ENCODE peak calls at places on chromosomes 12 and 14, in six cellular contexts. A is ovary, S is A549, O is upper lobe of left lung, F is suprapubic skin, V is stomach. D is an unnamed sample.

GRCh38 chr14:99573000-99573330 is 31.0 kb downstream of the CCDC85C start:
- DNase-seq in A (no peak), O (peak; percentile 58), S (no peak), F (no peak), V (no peak), D (no peak)

GRCh38 chr12:94078736-94079509 is 69.5 kb upstream of the PLXNC1 start:
- DNase-seq in V (no peak), A (no peak), F (no peak), O (no peak), S (no peak), D (no peak)

GRCh38 chr14:90288646-90289355 is 32.4 kb downstream of the PSMC1 start:
- DNase-seq in A (no peak), F (no peak), V (no peak), O (no peak), S (no peak), D (no peak)

GRCh38 chr12:131408036-131408365 is 302.9 kb upstream of the SFSWAP start:
- DNase-seq in S (no peak), V (no peak), O (no peak), A (no peak), F (no peak), D (no peak)

GRCh38 chr14:29584992-29585391 is 342.7 kb downstream of the PRKD1 start:
- DNase-seq in V (no peak), A (peak; percentile 42), O (no peak), F (no peak), S (no peak), D (no peak)

GRCh38 chr12:12209043-12209442 is 57.8 kb downstream of the LRP6 start:
- DNase-seq in S (no peak), A (no peak), V (no peak), F (no peak), O (no peak), D (no peak)

GRCh38 chr14:98928418-98928817 is 343.6 kb downstream of the BCL11B start:
- DNase-seq in S (no peak), V (no peak), O (no peak), A (no peak), F (peak; percentile 56), D (no peak)

GRCh38 chr14:55599250-55599879 is 19.4 kb downstream of the KTN1 start:
- DNase-seq in O (peak; percentile 32), F (no peak), V (peak; percentile 54), A (peak; percentile 28), S (no peak), D (no peak)

GRCh38 chr14:93716002-93716401 is 72.3 kb downstream of the PRIMA1 start:
- DNase-seq in S (no peak), V (no peak), F (no peak), O (no peak), A (no peak), D (peak; percentile 90)

GRCh38 chr14:21634840-21635239 is at the start of gene OR10G2:
- DNase-seq in F (no peak), A (no peak), O (no peak), S (no peak), V (no peak), D (no peak)

GRCh38 chr14:50085570-50086315 is 30.6 kb downstream of the VCPKMT start:
- DNase-seq in O (no peak), A (no peak), F (no peak), V (no peak), S (no peak), D (no peak)

GRCh38 chr12:9760699-9761406 is at the start of gene CD69:
- DNase-seq in A (no peak), F (no peak), O (no peak), V (peak; percentile 45), S (no peak), D (no peak)

GRCh38 chr14:30873308-30874119 is 845 bp upstream of the COCH start:
- DNase-seq in A (no peak), O (no peak), F (no peak), S (no peak), V (no peak), D (no peak)

GRCh38 chr12:96193725-96194571 is at the start of gene ELK3:
- DNase-seq in O (peak; percentile 93), S (peak; percentile 56), A (peak; percentile 62), F (no peak), V (peak; percentile 73), D (no peak)

GRCh38 chr12:56629459-56630179 is 507 bp downstream of the BAZ2A start:
- DNase-seq in O (peak; percentile 72), A (peak; percentile 53), V (no peak), S (peak; percentile 43), F (no peak), D (no peak)

GRCh38 chr12:7444076-7444475 is at the start of gene CD163L1:
- DNase-seq in V (no peak), A (no peak), F (no peak), S (no peak), O (no peak), D (no peak)

GRCh38 chr12:7439579-7440505 is 4.1 kb downstream of the CD163L1 start:
- DNase-seq in A (no peak), O (peak; percentile 88), F (no peak), S (peak; percentile 53), V (no peak), D (no peak)

GRCh38 chr12:7444537-7444936 is 584 bp upstream of the CD163L1 start:
- DNase-seq in V (no peak), O (no peak), F (no peak), S (no peak), A (no peak), D (no peak)

GRCh38 chr12:7441216-7441615 is 2.7 kb downstream of the CD163L1 start:
- DNase-seq in S (no peak), V (no peak), O (no peak), F (no peak), A (no peak), D (no peak)
- TF ChIP-seq CTCF in S (no peak), V (no peak), O (no peak), F (no peak), A (no peak), D (no peak)

DNA sequence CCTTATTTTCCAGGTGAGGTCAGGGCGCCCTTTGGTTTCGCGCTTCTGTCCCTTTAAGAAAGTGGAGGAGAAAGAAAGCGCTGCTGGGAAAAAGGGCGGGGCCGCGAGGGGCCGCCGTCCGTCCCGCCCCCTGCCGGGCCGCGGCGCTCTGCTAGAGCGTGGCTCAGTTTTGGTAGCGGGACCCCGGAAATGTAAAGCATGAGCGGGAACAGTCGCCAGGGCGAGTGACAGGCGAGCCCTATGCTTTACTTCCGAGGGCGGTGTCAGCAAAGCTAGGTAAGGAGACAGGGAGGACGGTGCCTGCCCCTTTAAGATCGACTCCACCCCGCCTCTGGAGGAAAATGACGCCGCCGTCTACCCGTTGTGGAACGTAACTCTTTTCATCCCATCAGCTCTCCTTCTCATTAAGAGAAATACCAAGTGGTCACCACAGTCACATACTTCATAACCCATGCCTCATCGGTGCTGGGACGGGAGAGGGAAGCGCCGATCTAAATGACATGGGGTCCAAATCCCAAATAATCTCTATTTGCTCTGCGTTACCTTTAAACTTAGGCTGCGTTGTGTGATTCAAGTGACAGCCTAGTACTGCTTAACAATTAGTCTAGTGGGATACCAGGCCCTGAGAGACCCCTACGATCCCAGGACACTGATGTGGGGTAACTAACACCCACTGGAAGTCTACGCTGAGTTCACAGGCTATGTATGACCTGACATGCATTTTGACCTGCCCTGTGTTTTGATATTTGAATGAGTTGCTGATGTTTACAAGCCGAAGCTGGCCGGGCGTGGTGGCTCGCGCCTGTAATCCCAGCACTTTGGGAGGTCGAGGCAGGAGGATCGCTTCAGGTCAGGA is at the start of gene ETFBKMT:
- DNase-seq in O (peak; percentile 96), A (peak; percentile 79), V (peak; percentile 91), S (peak; percentile 85), F (peak; percentile 92), D (peak; percentile 97)
- TF ChIP-seq EP300 in O (no peak), A (no peak), V (no peak), S (no peak), F (no peak), D (no peak)

GRCh38 chr14:84670801-84671200 is 859.1 kb upstream of the FLRT2 start:
- DNase-seq in A (no peak), V (no peak), F (no peak), O (no peak), S (no peak), D (no peak)
- TF ChIP-seq CTCF in A (no peak), V (no peak), F (no peak), O (no peak), S (no peak), D (no peak)

DNA sequence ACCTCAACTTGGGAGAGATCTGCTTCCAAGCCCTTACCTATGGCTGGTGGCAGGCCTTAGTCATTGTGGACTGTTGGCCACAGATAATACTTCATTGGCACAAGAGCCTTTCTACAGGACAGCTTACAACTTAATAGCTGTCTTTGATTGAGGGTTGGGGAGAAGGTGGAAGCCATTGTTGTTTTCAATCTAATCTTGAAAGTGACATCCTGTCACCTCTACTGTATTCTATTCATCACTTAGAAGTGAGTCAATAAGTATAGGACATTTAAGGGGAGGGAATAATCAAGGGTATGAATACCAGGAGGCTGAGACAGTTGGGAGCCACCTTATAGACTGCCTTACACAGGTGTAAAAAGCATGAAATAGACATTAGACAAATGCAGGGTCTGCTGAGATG is 906.3 kb downstream of the NRXN3 start:
- DNase-seq in F (no peak), S (no peak), A (no peak), V (no peak), O (no peak), D (no peak)
- TF ChIP-seq EP300 in F (no peak), S (no peak), A (no peak), V (no peak), O (no peak), D (no peak)

GRCh38 chr12:44873898-44874297 is 2.2 kb downstream of the NELL2 start:
- DNase-seq in V (no peak), F (no peak), S (no peak), A (no peak), O (no peak), D (no peak)
- TF ChIP-seq CTCF in V (no peak), F (no peak), S (no peak), A (no peak), O (no peak), D (no peak)

DNA sequence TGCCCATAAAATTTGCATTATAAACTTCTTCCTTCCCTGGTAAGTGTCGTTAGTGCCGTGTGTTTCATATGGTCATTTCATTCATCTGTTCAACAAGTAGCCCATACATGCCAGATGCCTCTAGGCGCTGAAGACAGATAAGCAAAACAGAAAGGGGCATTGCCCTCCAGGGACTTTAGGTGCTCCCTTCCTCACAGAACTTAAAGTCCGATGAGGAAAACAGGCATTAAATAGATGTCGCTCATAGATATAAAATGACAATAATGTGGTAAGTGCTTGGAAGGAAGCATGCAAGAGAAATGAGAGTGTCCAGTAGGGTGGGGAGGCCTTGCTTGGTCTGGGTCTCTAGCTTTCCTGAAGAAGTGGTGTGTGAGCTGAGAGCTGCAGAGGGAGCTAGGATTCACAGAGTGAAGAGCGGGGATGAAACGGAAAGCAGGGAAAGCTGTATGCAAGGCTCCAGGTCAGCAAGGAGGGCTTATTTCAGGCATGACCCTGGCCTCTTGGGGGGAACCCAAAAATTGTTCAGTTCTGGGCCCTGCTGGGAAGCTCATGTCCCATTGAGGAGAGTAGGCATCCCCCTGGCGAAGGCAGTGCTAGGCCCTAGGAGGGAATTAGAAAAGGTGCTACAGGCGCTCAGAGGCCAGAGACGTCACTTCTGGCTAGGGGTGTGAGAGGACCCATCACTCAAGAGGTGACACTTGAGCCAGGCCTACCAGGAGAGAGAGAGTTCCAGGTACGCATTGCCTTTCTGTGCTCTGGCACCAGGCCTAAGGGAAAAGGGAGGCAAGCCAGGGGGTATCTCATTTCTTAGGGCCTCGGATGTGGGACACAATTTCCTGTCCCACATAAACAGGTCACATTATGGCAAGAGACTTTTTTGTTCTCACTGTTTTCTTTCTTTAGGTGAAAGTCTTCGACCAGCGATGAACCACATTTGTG is 11.9 kb downstream of the UBE3B start:
- DNase-seq in A (no peak), F (no peak), V (no peak), O (no peak), S (no peak), D (no peak)
- TF ChIP-seq EP300 in A (no peak), F (no peak), V (no peak), O (no peak), S (no peak), D (no peak)

GRCh38 chr14:39704581-39704980 is 272.3 kb upstream of the FBXO33 start:
- DNase-seq in A (no peak), O (no peak), S (no peak), V (no peak), F (no peak), D (no peak)
- TF ChIP-seq CTCF in A (no peak), O (no peak), S (no peak), V (no peak), F (no peak), D (no peak)

D was measured in esophagus muscularis mucosa.